ENCODE peak calls at places on chromosomes 4 and X, in four cellular contexts. A is caudate nucleus, L is substantia nigra, F is brain microvascular endothelial cell. D is an unnamed sample.
A peak's percentile ranks its signal among the peaks of the same experiment; 100 is the strongest.

GRCh38 chr4:129095811-129096454 is at the start of gene C4orf33:
- DNase-seq in A (peak; percentile 36), L (peak; percentile 42), F (peak; percentile 68), D (peak; percentile 33)

GRCh38 chr4:10873809-10874208 is 189.2 kb upstream of the CLNK start:
- DNase-seq in A (no peak), L (no peak), F (no peak), D (no peak)

GRCh38 chr4:6568689-6569332 is 6.2 kb upstream of the MAN2B2 start:
- DNase-seq in A (no peak), L (no peak), F (peak; percentile 85), D (no peak)

GRCh38 chr4:10151182-10151581 is 34.6 kb upstream of the WDR1 start:
- DNase-seq in A (no peak), L (no peak), F (no peak), D (no peak)

GRCh38 chr4:45442466-45442865 is 681.4 kb downstream of the GABRG1 start:
- DNase-seq in A (no peak), L (no peak), F (no peak), D (no peak)

GRCh38 chr4:151689211-151689991 is 71.4 kb downstream of the GATB start:
- DNase-seq in A (no peak), L (no peak), F (no peak), D (no peak)

GRCh38 chr4:146317783-146318182 is 103.4 kb downstream of the REELD1 start:
- DNase-seq in A (no peak), L (no peak), F (no peak), D (no peak)

GRCh38 chr4:187685247-187685646 is 310.3 kb upstream of the ZFP42 start:
- DNase-seq in A (no peak), L (no peak), F (no peak), D (no peak)

GRCh38 chr4:144820706-144821105 is 174.8 kb downstream of the HHIP start:
- DNase-seq in A (no peak), L (no peak), F (peak; percentile 65), D (no peak)

GRCh38 chr4:141447761-141448160 is 188.6 kb upstream of the IL15 start:
- DNase-seq in A (no peak), L (no peak), F (no peak), D (no peak)

GRCh38 chr4:101192244-101192643 is 155.1 kb downstream of the PPP3CA start:
- DNase-seq in A (no peak), L (no peak), F (no peak), D (no peak)

GRCh38 chrX:11533211-11533651 is 132.5 kb downstream of the ARHGAP6 start:
- DNase-seq in A (no peak), L (no peak), F (no peak), D (no peak)

GRCh38 chr4:74969507-74970474 is 36.9 kb downstream of the PARM1 start:
- DNase-seq in A (no peak), L (no peak), F (no peak), D (no peak)

GRCh38 chr4:173575482-173576152 is 45.6 kb upstream of the HAND2 start:
- DNase-seq in A (no peak), L (no peak), F (no peak), D (no peak)

GRCh38 chr4:174222266-174222872 is 61.1 kb downstream of the FBXO8 start:
- DNase-seq in A (no peak), L (no peak), F (peak; percentile 29), D (no peak)

GRCh38 chr4:17812801-17813200 is 2.0 kb downstream of the NCAPG start:
- DNase-seq in A (no peak), L (no peak), F (no peak), D (no peak)

GRCh38 chrX:12118134-12118533 is 20.1 kb upstream of the FRMPD4 start:
- DNase-seq in A (no peak), L (no peak), F (no peak), D (no peak)

GRCh38 chrX:69493193-69493592 is 10.9 kb upstream of the NALF2 start:
- DNase-seq in A (no peak), L (no peak), F (no peak), D (no peak)

GRCh38 chr4:85228264-85228663 is 246.7 kb upstream of the ARHGAP24 start:
- DNase-seq in A (no peak), L (no peak), F (no peak), D (no peak)

GRCh38 chr4:156312261-156312847 is 358.7 kb upstream of the CTSO start:
- DNase-seq in A (no peak), L (no peak), F (peak; percentile 42), D (no peak)

GRCh38 chr4:65437102-65437501 is 233.2 kb downstream of the EPHA5 start:
- DNase-seq in A (no peak), L (no peak), F (no peak), D (no peak)

GRCh38 chrX:129318375-129318774 is 204.9 kb downstream of the SMARCA1 start:
- DNase-seq in A (no peak), L (no peak), F (peak; percentile 26), D (no peak)

GRCh38 chr4:108303488-108304177 is 134.9 kb upstream of the LEF1 start:
- DNase-seq in A (no peak), L (no peak), F (peak; percentile 1), D (no peak)

GRCh38 chr4:134216436-134216835 is 14.8 kb upstream of the PABPC4L start:
- DNase-seq in A (no peak), L (no peak), F (peak; percentile 59), D (no peak)

GRCh38 chrX:147736045-147736444 is 175.7 kb upstream of the FMR1 start:
- DNase-seq in A (no peak), L (no peak), F (no peak), D (no peak)

GRCh38 chr4:4477391-4477790 is 64.5 kb downstream of the STX18 start:
- DNase-seq in A (no peak), L (no peak), F (no peak), D (no peak)

GRCh38 chr4:10457255-10457801 is at the start of gene ZNF518B:
- DNase-seq in A (peak; percentile 15), L (peak; percentile 75), F (peak; percentile 28), D (no peak)

GRCh38 chr4:113979157-113979972 is at the start of gene ARSJ:
- DNase-seq in A (peak; percentile 27), L (peak; percentile 66), F (peak; percentile 76), D (peak; percentile 22)

GRCh38 chr4:56080384-56080783 is 131.6 kb downstream of the CEP135 start:
- DNase-seq in A (no peak), L (no peak), F (no peak), D (no peak)

GRCh38 chrX:40468033-40468979 is 112.5 kb upstream of the ATP6AP2 start:
- DNase-seq in A (peak; percentile 56), L (peak; percentile 59), F (peak; percentile 16), D (no peak)

GRCh38 chrX:29952016-29952415 is 263.3 kb upstream of the MAGEB2 start:
- DNase-seq in A (no peak), L (no peak), F (no peak), D (no peak)

GRCh38 chr4:37540486-37540885 is 145.7 kb downstream of the RELL1 start:
- DNase-seq in A (no peak), L (no peak), F (no peak), D (no peak)

GRCh38 chr4:26784207-26784606 is 76.4 kb upstream of the STIM2 start:
- DNase-seq in A (no peak), L (no peak), F (no peak), D (no peak)

GRCh38 chr4:26787461-26788340 is 72.9 kb upstream of the STIM2 start:
- DNase-seq in A (peak; percentile 38), L (no peak), F (peak; percentile 53), D (no peak)

GRCh38 chr4:26785312-26785711 is 75.3 kb upstream of the STIM2 start:
- DNase-seq in A (no peak), L (no peak), F (no peak), D (no peak)

GRCh38 chr4:26786916-26787315 is 73.7 kb upstream of the STIM2 start:
- DNase-seq in A (no peak), L (no peak), F (no peak), D (no peak)

GRCh38 chr4:26785766-26786165 is 74.9 kb upstream of the STIM2 start:
- DNase-seq in A (no peak), L (no peak), F (no peak), D (no peak)
- H3K27ac ChIP-seq in A (no peak overlapping the region), L (no peak overlapping the region), F (no peak overlapping the region), D (no peak overlapping the region)

GRCh38 chr4:169124661-169125060 is 114.6 kb upstream of the CBR4 start:
- DNase-seq in A (no peak), L (no peak), F (no peak), D (no peak)

GRCh38 chr4:169131556-169132208 is 121.6 kb upstream of the CBR4 start:
- DNase-seq in A (no peak), L (no peak), F (no peak), D (no peak)

GRCh38 chr4:169133932-169134331 is 123.9 kb upstream of the CBR4 start:
- DNase-seq in A (no peak), L (no peak), F (no peak), D (no peak)

GRCh38 chr4:169132561-169133305 is 122.7 kb upstream of the CBR4 start:
- DNase-seq in A (no peak), L (no peak), F (no peak), D (no peak)

GRCh38 chr4:169128902-169129301 is 118.8 kb upstream of the CBR4 start:
- DNase-seq in A (no peak), L (no peak), F (no peak), D (no peak)
- H3K27ac ChIP-seq in A (no peak overlapping the region), L (no peak overlapping the region), F (no peak overlapping the region), D (no peak overlapping the region)

GRCh38 chr4:53161475-53162423 is 204.1 kb downstream of the SCFD2 start:
- DNase-seq in A (no peak), L (no peak), F (no peak), D (no peak)
- H3K27ac ChIP-seq in A (no peak overlapping the region), L (no peak overlapping the region), F (no peak overlapping the region), D (no peak overlapping the region)

GRCh38 chr4:962231-963208 is 10.8 kb downstream of the DGKQ start:
- DNase-seq in A (no peak), L (no peak), F (no peak), D (no peak)
- H3K27ac ChIP-seq in A (no peak overlapping the region), L (no peak overlapping the region), F (no peak overlapping the region), D (no peak overlapping the region)

GRCh38 chr4:678331-678734 is 4.0 kb downstream of the MYL5 start:
- DNase-seq in A (no peak), L (no peak), F (no peak), D (no peak)

GRCh38 chr4:680565-680930 is 6.2 kb downstream of the MYL5 start:
- DNase-seq in A (no peak), L (no peak), F (no peak), D (no peak)

GRCh38 chr4:680091-680490 is 5.7 kb downstream of the MYL5 start:
- DNase-seq in A (no peak), L (no peak), F (no peak), D (no peak)

GRCh38 chr4:678765-679481 is 4.6 kb downstream of the MYL5 start:
- DNase-seq in A (no peak), L (no peak), F (no peak), D (no peak)

GRCh38 chr4:679571-680083 is 5.3 kb downstream of the MYL5 start:
- DNase-seq in A (no peak), L (no peak), F (no peak), D (no peak)
- H3K27ac ChIP-seq in A (no peak overlapping the region), L (no peak overlapping the region), F (no peak overlapping the region), D (no peak overlapping the region)